ENCODE peak calls at places on chromosomes 4 and X, in four cellular contexts. X, Z, I and P are unnamed samples.

GRCh38 chr4:168881754-168882153 is 128.3 kb downstream of the CBR4 start:
- DNase-seq in X (no peak), Z (no peak), I (no peak), P (no peak)

GRCh38 chr4:177640864-177641263 is 198.6 kb upstream of the AGA start:
- DNase-seq in X (no peak), Z (no peak), I (no peak), P (no peak)

GRCh38 chr4:25926473-25926872 is 12.5 kb downstream of the SMIM20 start:
- DNase-seq in X (no peak), Z (no peak), I (no peak), P (no peak)

GRCh38 chr4:55876387-55876786 is 22.9 kb downstream of the EXOC1 start:
- DNase-seq in X (no peak), Z (no peak), I (no peak), P (no peak)

GRCh38 chr4:101693842-101694398 is 96.6 kb upstream of the BANK1 start:
- DNase-seq in X (no peak), Z (no peak), I (no peak), P (no peak)

GRCh38 chr4:123323998-123324397 is 72.6 kb upstream of the SPRY1 start:
- DNase-seq in X (no peak), Z (no peak), I (no peak), P (no peak)

GRCh38 chr4:17558941-17559708 is 17.9 kb upstream of the LAP3 start:
- DNase-seq in X (no peak), Z (peak), I (no peak), P (no peak)

GRCh38 chr4:151788021-151788420 is 27.2 kb upstream of the GATB start:
- DNase-seq in X (no peak), Z (no peak), I (no peak), P (no peak)

GRCh38 chrX:48957827-48958634 is 624 bp upstream of the OTUD5 start:
- DNase-seq in X (peak), Z (peak), I (peak), P (peak)

GRCh38 chr4:78293841-78294301 is 236.7 kb downstream of the FRAS1 start:
- DNase-seq in X (no peak), Z (no peak), I (no peak), P (no peak)

GRCh38 chr4:82223715-82224114 is 150.1 kb downstream of the HNRNPD start:
- DNase-seq in X (no peak), Z (no peak), I (no peak), P (no peak)

GRCh38 chr4:36332782-36333131 is 51.3 kb downstream of the DTHD1 start:
- DNase-seq in X (peak), Z (no peak), I (no peak), P (no peak)

GRCh38 chr4:39305902-39306677 is 60.1 kb downstream of the RFC1 start:
- DNase-seq in X (no peak), Z (no peak), I (no peak), P (no peak)

GRCh38 chr4:2744576-2745270 is 11.4 kb downstream of the TNIP2 start:
- DNase-seq in X (no peak), Z (no peak), I (no peak), P (no peak)

GRCh38 chrX:66002832-66003680 is 36.8 kb downstream of the VSIG4 start:
- DNase-seq in X (peak), Z (no peak), I (no peak), P (no peak)

GRCh38 chr4:62816566-62816965 is 1592.7 kb downstream of the TECRL start:
- DNase-seq in X (no peak), Z (no peak), I (no peak), P (no peak)

GRCh38 chr4:186351672-186352194 is 85.7 kb downstream of the F11 start:
- DNase-seq in X (no peak), Z (no peak), I (no peak), P (no peak)

GRCh38 chrX:30065226-30065625 is 150.1 kb upstream of the MAGEB2 start:
- DNase-seq in X (no peak), Z (no peak), I (no peak), P (no peak)

GRCh38 chr4:10611673-10612072 is 72.9 kb downstream of the CLNK start:
- DNase-seq in X (no peak), Z (no peak), I (no peak), P (no peak)

GRCh38 chrX:119479845-119480244 is 11.6 kb downstream of the SLC25A5 start:
- DNase-seq in X (no peak), Z (no peak), I (no peak), P (no peak)

GRCh38 chr4:121728798-121729226 is 32.0 kb upstream of the ANXA5 start:
- DNase-seq in X (no peak), Z (no peak), I (no peak), P (no peak)

GRCh38 chr4:98176531-98176930 is 33.3 kb upstream of the STPG2 start:
- DNase-seq in X (no peak), Z (no peak), I (no peak), P (peak)

GRCh38 chr4:87270144-87270543 is 49.7 kb upstream of the KLHL8 start:
- DNase-seq in X (no peak), Z (peak), I (no peak), P (peak)

GRCh38 chr4:143254479-143255216 is 69.9 kb downstream of the USP38 start:
- DNase-seq in X (no peak), Z (no peak), I (peak), P (no peak)

GRCh38 chr4:67051000-67051789 is 494.1 kb downstream of the CENPC start:
- DNase-seq in X (no peak), Z (no peak), I (no peak), P (no peak)

GRCh38 chrX:119757646-119757978 is 776 bp upstream of the SOWAHD start:
- DNase-seq in X (no peak), Z (no peak), I (no peak), P (no peak)

GRCh38 chrX:20315140-20315539 is 48.4 kb upstream of the RPS6KA3 start:
- DNase-seq in X (peak), Z (no peak), I (no peak), P (no peak)

GRCh38 chrX:81120270-81120935 is 81.3 kb downstream of the HMGN5 start:
- DNase-seq in X (no peak), Z (no peak), I (no peak), P (no peak)
- H3K4me3 ChIP-seq in X (peak), Z (peak), I (peak), P (peak)

DNA sequence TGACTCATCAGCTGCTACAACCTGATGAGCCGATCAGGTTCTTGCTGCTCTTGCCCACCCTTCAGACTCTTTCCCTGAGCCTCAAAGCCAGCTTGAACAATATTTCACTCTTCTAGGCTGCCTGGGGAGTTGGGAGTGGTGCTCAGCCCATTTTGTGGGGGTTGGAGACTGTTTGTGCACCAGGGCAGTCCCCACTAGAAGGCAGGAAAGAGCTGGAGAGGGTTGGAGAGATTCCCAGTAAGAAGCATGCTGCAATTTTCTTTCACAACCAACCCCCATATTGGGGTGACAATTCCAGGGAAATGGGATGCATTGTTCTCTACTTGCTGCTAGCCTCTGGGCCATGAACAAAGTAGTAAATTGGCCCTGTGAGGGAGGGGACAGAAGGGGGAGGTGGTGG is 44.1 kb downstream of the SLC16A2 start:
- DNase-seq in X (no peak), Z (no peak), I (no peak), P (no peak)
- TF ChIP-seq SUZ12 in X (no peak), Z (no peak), I (no peak), P (no peak)

GRCh38 chrX:23900220-23900797 is 7.4 kb downstream of the APOO start:
- DNase-seq in X (no peak), Z (no peak), I (no peak), P (no peak)

GRCh38 chrX:23902419-23902818 is 5.3 kb downstream of the APOO start:
- DNase-seq in X (no peak), Z (peak), I (no peak), P (no peak)

GRCh38 chrX:23904096-23904495 is 3.6 kb downstream of the APOO start:
- DNase-seq in X (no peak), Z (no peak), I (no peak), P (no peak)

GRCh38 chrX:23901065-23901464 is 6.7 kb downstream of the APOO start:
- DNase-seq in X (no peak), Z (peak), I (no peak), P (no peak)

GRCh38 chrX:23901805-23902204 is 5.9 kb downstream of the APOO start:
- DNase-seq in X (peak), Z (peak), I (no peak), P (peak)
- TF ChIP-seq ZNF274 in X (no peak), Z (no peak), I (no peak), P (no peak)

GRCh38 chr4:76753814-76754213 is 144.1 kb downstream of the SOWAHB start:
- DNase-seq in X (no peak), Z (no peak), I (no peak), P (no peak)
- H3K4me3 ChIP-seq in X (no peak), Z (no peak), I (no peak), P (no peak)

DNA sequence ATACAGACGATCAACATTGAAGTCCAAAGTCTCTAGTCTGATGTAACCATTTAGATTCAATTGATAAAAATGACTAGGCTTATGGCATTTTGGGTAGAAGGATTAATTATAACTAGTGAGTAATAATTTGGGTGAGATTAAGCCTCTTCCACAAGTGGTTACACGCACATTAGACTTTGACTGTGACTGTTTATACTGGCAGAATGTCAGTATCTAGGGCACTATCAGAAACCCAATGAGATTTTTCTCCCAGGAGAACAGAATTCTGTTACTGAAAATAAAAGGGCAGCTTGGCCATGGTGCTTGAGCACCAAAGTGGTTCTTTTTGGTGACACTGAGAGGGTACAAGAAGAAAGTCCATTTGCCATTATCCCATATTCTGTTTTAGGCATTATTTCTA is 3.3 kb downstream of the PLS3 start:
- DNase-seq in X (no peak), Z (peak), I (no peak), P (no peak)
- TF ChIP-seq SUZ12 in X (no peak), Z (no peak), I (no peak), P (no peak)